ENCODE peak calls at places on chromosome 2, in seven cellular contexts. B is GM12878, L is A549, I is heart left ventricle, R is omental fat pad, G is HFFc6, O is adrenal gland. C is an unnamed sample.

GRCh38 chr2:74067221-74067747 is 80.4 kb downstream of the BOLA3 start:
- DNase-seq in B (no peak), L (no peak), I (no peak), R (no peak), G (no peak), O (no peak), C (no peak)

GRCh38 chr2:61361068-61361467 is 109.8 kb downstream of the USP34 start:
- DNase-seq in B (no peak), L (no peak), I (no peak), R (no peak), G (no peak), O (no peak), C (no peak)

GRCh38 chr2:236550701-236551465 is 18.7 kb upstream of the ACKR3 start:
- DNase-seq in B (peak; percentile 67), L (no peak), I (no peak), R (no peak), G (no peak), O (no peak), C (no peak)

GRCh38 chr2:127080941-127081769 is 25.8 kb downstream of the BIN1 start:
- DNase-seq in B (no peak), L (no peak), I (no peak), R (no peak), G (no peak), O (peak; percentile 91), C (no peak)

GRCh38 chr2:55073278-55073677 is 23.0 kb upstream of the RTN4 start:
- DNase-seq in B (no peak), L (no peak), I (no peak), R (no peak), G (no peak), O (no peak), C (no peak)

GRCh38 chr2:226118471-226119429 is 680.9 kb downstream of the IRS1 start:
- DNase-seq in B (no peak), L (peak; percentile 91), I (no peak), R (peak; percentile 33), G (peak; percentile 85), O (peak; percentile 48), C (no peak)

GRCh38 chr2:176122633-176123482 is at the start of gene HOXD9:
- DNase-seq in B (no peak), L (no peak), I (no peak), R (peak; percentile 53), G (no peak), O (peak; percentile 83), C (no peak)

GRCh38 chr2:112121682-112122254 is 16.4 kb upstream of the FBLN7 start:
- DNase-seq in B (no peak), L (peak; percentile 47), I (no peak), R (no peak), G (peak; percentile 51), O (peak; percentile 50), C (no peak)

GRCh38 chr2:121081701-121082100 is 203.3 kb downstream of the TFCP2L1 start:
- DNase-seq in B (no peak), L (no peak), I (no peak), R (no peak), G (no peak), O (no peak), C (no peak)

GRCh38 chr2:9095690-9096089 is 92.2 kb upstream of the MBOAT2 start:
- DNase-seq in B (no peak), L (no peak), I (peak; percentile 71), R (no peak), G (no peak), O (no peak), C (no peak)

GRCh38 chr2:191303349-191304005 is 58.3 kb downstream of the MYO1B start:
- DNase-seq in B (no peak), L (no peak), I (no peak), R (no peak), G (no peak), O (no peak), C (no peak)

GRCh38 chr2:135839713-135840112 is 2.7 kb upstream of the LCT start:
- DNase-seq in B (no peak), L (no peak), I (no peak), R (no peak), G (peak; percentile 80), O (no peak), C (no peak)

GRCh38 chr2:182477774-182478173 is 50.9 kb upstream of the PDE1A start:
- DNase-seq in B (no peak), L (no peak), I (no peak), R (no peak), G (no peak), O (no peak), C (no peak)

GRCh38 chr2:41698787-41699422 is 348.9 kb upstream of the PKDCC start:
- DNase-seq in B (no peak), L (peak; percentile 33), I (peak; percentile 48), R (no peak), G (no peak), O (peak; percentile 51), C (no peak)

GRCh38 chr2:120820263-120820884 is 84.7 kb downstream of the GLI2 start:
- DNase-seq in B (no peak), L (no peak), I (peak; percentile 41), R (no peak), G (peak; percentile 70), O (no peak), C (no peak)

GRCh38 chr2:219726916-219727315 is 99.5 kb downstream of the SLC4A3 start:
- DNase-seq in B (no peak), L (no peak), I (no peak), R (no peak), G (no peak), O (no peak), C (no peak)

GRCh38 chr2:221958224-221958623 is 340.6 kb downstream of the PAX3 start:
- DNase-seq in B (no peak), L (peak; percentile 3), I (no peak), R (no peak), G (no peak), O (no peak), C (no peak)

GRCh38 chr2:241598487-241598886 is 38.5 kb downstream of the THAP4 start:
- DNase-seq in B (no peak), L (peak; percentile 35), I (no peak), R (no peak), G (no peak), O (no peak), C (no peak)

GRCh38 chr2:170878061-170878460 is 51.0 kb upstream of the GORASP2 start:
- DNase-seq in B (no peak), L (no peak), I (no peak), R (no peak), G (peak; percentile 30), O (no peak), C (no peak)

GRCh38 chr2:27281855-27282559 is at the start of gene TRIM54:
- DNase-seq in B (no peak), L (no peak), I (peak; percentile 53), R (no peak), G (no peak), O (peak; percentile 59), C (no peak)

DNA sequence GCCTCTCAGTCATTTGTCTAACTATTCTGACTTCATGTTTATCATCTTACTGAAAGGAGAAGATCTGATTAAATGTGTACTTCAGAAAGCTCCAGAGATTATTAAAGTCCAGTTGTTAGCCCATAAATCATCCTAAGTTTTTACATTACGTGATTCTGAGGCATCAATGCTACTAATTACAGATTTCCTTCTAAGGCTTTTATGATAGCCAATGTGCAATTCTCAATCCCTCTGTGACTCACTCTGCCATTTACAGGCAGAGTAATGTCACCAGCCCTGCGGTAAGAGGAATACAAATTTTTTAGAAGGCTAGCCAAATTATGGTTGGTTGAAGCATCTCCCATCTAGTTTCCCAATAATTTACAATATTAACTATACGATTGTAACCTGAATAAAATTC is 892.9 kb upstream of the CHAC2 start:
- DNase-seq in B (no peak), L (no peak), I (no peak), R (no peak), G (no peak), O (no peak), C (no peak)
- TF ChIP-seq CTCF in B (no peak), L (no peak), I (no peak), R (no peak), G (no peak), O (no peak), C (no peak)

DNA sequence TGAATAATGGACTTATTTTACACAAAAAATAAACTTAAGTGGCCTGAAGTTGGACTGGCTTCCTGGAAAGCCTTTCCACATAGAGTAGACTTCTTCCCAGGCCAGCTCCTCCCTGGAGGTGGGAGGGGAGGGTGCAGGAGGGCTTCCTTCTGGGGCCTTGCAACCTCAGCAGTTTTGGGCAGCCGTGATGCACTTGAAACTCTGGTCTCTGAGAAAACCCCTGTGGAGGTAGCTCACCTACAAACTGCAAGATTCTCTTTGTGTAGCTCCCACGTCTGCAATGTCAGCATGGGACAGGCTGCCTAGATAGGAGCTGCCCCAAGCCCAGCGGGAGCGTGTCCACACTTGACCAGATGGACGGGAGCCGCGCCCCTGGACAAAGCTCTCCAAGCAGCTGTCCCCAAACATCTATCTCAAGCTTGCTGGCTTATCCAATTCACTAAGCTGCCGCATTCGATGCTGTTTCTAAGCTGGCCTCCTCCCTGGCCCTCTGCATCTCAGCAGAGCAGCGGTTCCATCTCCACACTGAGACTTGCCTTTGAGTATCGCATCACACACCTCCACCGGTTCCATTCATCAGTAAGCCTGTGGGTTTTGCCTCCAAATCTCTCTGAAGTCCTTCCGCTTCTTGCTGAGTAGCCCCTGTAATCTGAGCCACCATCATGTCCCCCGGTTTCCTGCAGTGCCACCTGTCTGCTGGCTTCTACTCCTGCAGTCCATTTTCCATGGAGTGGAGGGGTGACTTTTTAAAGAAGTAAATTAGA is 1.6 kb upstream of the LPIN1 start:
- DNase-seq in B (no peak), L (peak; percentile 67), I (no peak), R (no peak), G (peak; percentile 17), O (no peak), C (no peak)
- TF ChIP-seq CTCF in B (peak; percentile 29), L (peak; percentile 23), I (peak; percentile 29), R (no peak), G (peak; percentile 68), O (peak; percentile 22), C (peak; percentile 31)

GRCh38 chr2:174972924-174973323 is 32.3 kb downstream of the CHN1 start:
- DNase-seq in B (no peak), L (peak; percentile 45), I (no peak), R (no peak), G (peak; percentile 85), O (no peak), C (no peak)
- TF ChIP-seq CTCF in B (no peak), L (no peak), I (no peak), R (no peak), G (no peak), O (no peak), C (no peak)

GRCh38 chr2:230902180-230902899 is 22.7 kb downstream of the GPR55 start:
- DNase-seq in B (no peak), L (peak; percentile 75), I (no peak), R (no peak), G (peak; percentile 55), O (peak; percentile 40), C (peak; percentile 72)
- TF ChIP-seq CTCF in B (peak; percentile 98), L (peak; percentile 74), I (peak; percentile 44), R (no peak), G (peak; percentile 87), O (peak; percentile 58), C (peak; percentile 98)

DNA sequence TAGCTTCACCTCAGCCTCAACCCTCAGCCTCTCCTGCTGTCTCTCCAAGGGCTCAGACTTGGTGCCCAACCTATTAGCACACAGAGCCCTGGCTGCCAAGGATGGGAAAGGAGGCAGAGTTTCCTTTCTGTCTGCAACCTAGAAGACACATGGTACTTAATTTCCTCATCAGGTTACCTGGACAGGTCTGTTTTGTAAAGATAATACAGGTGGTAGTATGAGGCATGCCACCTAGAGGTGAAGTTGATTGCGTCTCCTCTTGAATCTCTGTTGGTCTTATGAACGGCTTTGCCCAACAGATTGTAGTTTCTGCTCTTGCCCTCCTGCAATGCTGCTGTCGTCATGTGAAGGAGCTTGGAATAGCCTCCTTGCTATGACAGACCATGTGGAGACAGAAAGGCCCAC is 44.5 kb upstream of the RMND5A start:
- DNase-seq in B (no peak), L (peak; percentile 29), I (no peak), R (no peak), G (no peak), O (no peak), C (no peak)
- TF ChIP-seq CTCF in B (peak; percentile 18), L (no peak), I (no peak), R (no peak), G (peak; percentile 9), O (no peak), C (peak; percentile 44)